ENCODE peak calls at places on chromosomes 13 and 19, in five cellular contexts. D is GM12878, G is adrenal gland, X is pancreas, Q is substantia nigra. S is an unnamed sample.

GRCh38 chr19:12953456-12954149 is 3.4 kb downstream of the GADD45GIP1 start:
- DNase-seq in D (no peak), G (peak; percentile 62), X (no peak), Q (no peak), S (no peak)

GRCh38 chr19:19399733-19400438 is 5.6 kb upstream of the GATAD2A start:
- DNase-seq in D (no peak), G (no peak), X (no peak), Q (no peak), S (no peak)

GRCh38 chr13:40444241-40444640 is 222.2 kb downstream of the FOXO1 start:
- DNase-seq in D (no peak), G (no peak), X (no peak), Q (no peak), S (no peak)

GRCh38 chr19:54114340-54114826 is 1.1 kb downstream of the TFPT start:
- DNase-seq in D (no peak), G (peak; percentile 47), X (no peak), Q (no peak), S (no peak)

GRCh38 chr13:21478881-21479808 is 20.0 kb upstream of the ZDHHC20 start:
- DNase-seq in D (no peak), G (peak; percentile 34), X (peak; percentile 31), Q (no peak), S (peak; percentile 46)

GRCh38 chr19:8505680-8506401 is 3.4 kb upstream of the PRAM1 start:
- DNase-seq in D (no peak), G (peak; percentile 85), X (peak; percentile 82), Q (peak; percentile 59), S (peak; percentile 91)

GRCh38 chr13:66339214-66339613 is 890.9 kb downstream of the PCDH9 start:
- DNase-seq in D (no peak), G (no peak), X (no peak), Q (no peak), S (no peak)

GRCh38 chr19:1789282-1790020 is 22.6 kb downstream of the ATP8B3 start:
- DNase-seq in D (no peak), G (no peak), X (no peak), Q (no peak), S (no peak)

GRCh38 chr19:18460313-18460712 is 22.4 kb upstream of the ISYNA1 start:
- DNase-seq in D (no peak), G (peak; percentile 79), X (no peak), Q (no peak), S (no peak)

GRCh38 chr13:35782793-35783192 is 306.3 kb upstream of the MAB21L1 start:
- DNase-seq in D (no peak), G (no peak), X (no peak), Q (no peak), S (no peak)
- H3K27ac ChIP-seq in D (no peak overlapping the region), G (no peak overlapping the region), X (no peak overlapping the region), Q (no peak overlapping the region), S (no peak overlapping the region)

GRCh38 chr19:48500830-48501445 is 10.7 kb downstream of the LMTK3 start:
- DNase-seq in D (no peak), G (no peak), X (no peak), Q (no peak), S (no peak)
- H3K27ac ChIP-seq in D (no peak overlapping the region), G (no peak overlapping the region), X (no peak overlapping the region), Q (no peak overlapping the region), S (no peak overlapping the region)

GRCh38 chr19:23065306-23065705 is 51.5 kb upstream of the ZNF730 start:
- DNase-seq in D (no peak), G (no peak), X (no peak), Q (no peak), S (no peak)

GRCh38 chr19:23075031-23075733 is 41.6 kb upstream of the ZNF730 start:
- DNase-seq in D (no peak), G (peak; percentile 19), X (peak; percentile 29), Q (peak; percentile 18), S (peak; percentile 91)

GRCh38 chr19:23071087-23071511 is 45.7 kb upstream of the ZNF730 start:
- DNase-seq in D (no peak), G (no peak), X (no peak), Q (no peak), S (peak; percentile 76)

DNA sequence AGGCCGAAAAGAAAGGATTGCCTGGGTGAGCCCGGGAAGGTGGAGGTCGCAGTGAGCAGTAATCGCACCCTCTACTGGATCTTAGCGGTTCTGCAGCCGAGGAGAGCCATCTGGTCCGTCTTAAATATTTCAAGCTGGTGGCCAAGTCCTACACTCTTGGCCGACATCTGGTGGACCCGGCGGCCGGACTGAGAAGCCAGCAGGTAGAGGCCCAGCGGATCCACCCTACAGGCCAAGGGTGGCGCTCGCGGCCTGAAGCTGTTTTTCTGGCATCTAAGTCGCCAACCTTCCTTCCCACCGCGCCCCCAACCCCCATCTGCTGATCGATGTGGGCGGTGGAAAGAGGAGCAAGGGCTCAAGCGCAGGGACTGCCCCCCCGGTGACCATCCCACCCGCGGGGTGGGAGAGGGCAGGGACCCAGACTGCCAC is 46.5 kb upstream of the ZNF730 start:
- DNase-seq in D (no peak), G (peak; percentile 7), X (no peak), Q (no peak), S (peak; percentile 85)
- H3K27ac ChIP-seq in D (no peak overlapping the region), G (no peak overlapping the region), X (no peak overlapping the region), Q (no peak overlapping the region), S (peak overlapping the region; percentile 47)

GRCh38 chr19:51715850-51716249 is 7.9 kb downstream of the HAS1 start:
- DNase-seq in D (no peak), G (no peak), X (no peak), Q (no peak), S (no peak)
- H3K27ac ChIP-seq in D (no peak overlapping the region), G (no peak overlapping the region), X (no peak overlapping the region), Q (no peak overlapping the region), S (no peak overlapping the region)

DNA sequence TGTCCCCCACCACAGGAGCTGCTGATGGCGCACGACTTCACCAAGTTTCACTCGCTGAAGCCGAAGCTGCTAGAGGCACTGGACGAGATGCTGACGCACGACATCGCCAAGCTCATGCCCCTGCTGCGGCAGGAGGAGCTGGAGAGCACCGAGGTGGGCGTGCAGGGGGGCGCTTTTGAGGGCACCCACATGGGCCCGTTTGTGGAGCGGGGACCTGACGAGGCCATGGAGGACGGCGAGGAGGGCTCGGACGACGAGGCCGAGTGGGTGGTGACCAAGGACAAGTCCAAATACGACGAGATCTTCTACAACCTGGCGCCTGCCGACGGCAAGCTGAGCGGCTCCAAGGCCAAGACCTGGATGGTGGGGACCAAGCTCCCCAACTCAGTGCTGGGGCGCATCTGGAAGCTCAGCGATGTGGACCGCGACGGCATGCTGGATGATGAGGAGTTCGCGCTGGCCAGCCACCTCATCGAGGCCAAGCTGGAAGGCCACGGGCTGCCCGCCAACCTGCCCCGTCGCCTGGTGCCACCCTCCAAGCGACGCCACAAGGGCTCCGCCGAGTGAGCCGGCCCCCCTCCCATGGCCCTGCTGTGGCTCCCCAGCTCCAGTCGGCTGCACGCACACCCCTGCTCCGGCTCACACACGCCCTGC is 4.4 kb upstream of the NOP53 start:
- DNase-seq in D (no peak), G (no peak), X (no peak), Q (no peak), S (no peak)
- H3K27ac ChIP-seq in D (no peak overlapping the region), G (no peak overlapping the region), X (no peak overlapping the region), Q (no peak overlapping the region), S (no peak overlapping the region)

GRCh38 chr13:99501952-99502310 is 659 bp downstream of the TM9SF2 start:
- DNase-seq in D (no peak), G (peak; percentile 36), X (peak; percentile 24), Q (no peak), S (peak; percentile 43)
- H3K27ac ChIP-seq in D (peak overlapping the region; percentile 91), G (peak overlapping the region; percentile 64), X (peak overlapping the region; percentile 93), Q (peak overlapping the region; percentile 84), S (peak overlapping the region; percentile 71)

GRCh38 chr13:51437550-51438127 is 15.2 kb downstream of the INTS6 start:
- DNase-seq in D (no peak), G (no peak), X (no peak), Q (no peak), S (no peak)
- H3K27ac ChIP-seq in D (no peak overlapping the region), G (no peak overlapping the region), X (no peak overlapping the region), Q (no peak overlapping the region), S (no peak overlapping the region)

S was measured in WERI-Rb-1.